ENCODE peak calls at places on chromosomes 6 and 20, in eight cellular contexts. U is left lung; T is AG09319; Y is AG20443; L is stimulated activated CD4-positive, alpha-beta T cell treated with anti-CD3 and anti-CD28 coated beads, Interleukin-1b, Interleukin-23, amount 100 ng/mL, for 48 hours; V is A673; C is MV-4-11; F is glutamatergic neuron. X is an unnamed sample.

GRCh38 chr6:22906091-22906549 is 336.8 kb downstream of the HDGFL1 start:
- DNase-seq in L (no peak), U (no peak), F (no peak), Y (peak), C (no peak), T (no peak), V (peak), X (no peak)

GRCh38 chr6:105553174-105553573 is 150.3 kb upstream of the PREP start:
- DNase-seq in L (no peak), F (no peak), V (no peak), Y (no peak), T (no peak), U (no peak), C (peak), X (no peak)

GRCh38 chr6:119197271-119197670 is 118.8 kb upstream of the FAM184A start:
- DNase-seq in L (no peak), U (no peak), Y (no peak), F (no peak), V (no peak), C (no peak), T (no peak), X (no peak)

GRCh38 chr6:3159805-3160781 is 2.7 kb upstream of the TUBB2A start:
- DNase-seq in C (no peak), F (no peak), U (no peak), T (no peak), L (peak), V (no peak), Y (no peak), X (peak)

GRCh38 chr20:62370115-62370806 is 3.1 kb upstream of the LAMA5 start:
- DNase-seq in L (peak), Y (peak), U (no peak), F (peak), C (no peak), T (no peak), V (no peak), X (peak)

GRCh38 chr6:29762781-29763214 is 39.6 kb downstream of the HLA-F start:
- DNase-seq in F (no peak), C (no peak), L (no peak), T (no peak), U (no peak), Y (peak), V (no peak), X (no peak)

GRCh38 chr20:64101731-64102621 is 5.4 kb downstream of the NPBWR2 start:
- DNase-seq in U (peak), Y (peak), C (no peak), L (peak), V (peak), T (no peak), F (peak), X (peak)

GRCh38 chr6:105646391-105646867 is 243.5 kb upstream of the PREP start:
- DNase-seq in L (peak), C (peak), F (no peak), T (no peak), V (no peak), U (no peak), Y (no peak), X (peak)

GRCh38 chr6:143962644-143962929 is 45.5 kb downstream of the PLAGL1 start:
- DNase-seq in C (no peak), L (no peak), F (no peak), T (peak), U (no peak), Y (peak), V (peak), X (no peak)

GRCh38 chr6:134537146-134537555 is 219.2 kb upstream of the SGK1 start:
- DNase-seq in C (no peak), V (peak), T (peak), F (no peak), U (no peak), L (no peak), Y (peak), X (no peak)

GRCh38 chr6:162251257-162251656 is 476.3 kb downstream of the PRKN start:
- DNase-seq in T (no peak), L (no peak), C (no peak), V (peak), Y (no peak), U (no peak), F (no peak), X (no peak)

GRCh38 chr6:168533428-168533827 is 92.4 kb downstream of the SMOC2 start:
- DNase-seq in T (no peak), Y (no peak), F (no peak), U (no peak), C (no peak), V (no peak), L (no peak), X (no peak)

GRCh38 chr20:23152308-23152892 is 66.3 kb upstream of the CD93 start:
- DNase-seq in F (no peak), T (peak), C (peak), V (no peak), U (peak), L (no peak), Y (peak), X (no peak)

GRCh38 chr6:148874698-148875293 is 128.0 kb downstream of the UST start:
- DNase-seq in F (peak), U (no peak), Y (peak), L (no peak), V (peak), T (no peak), C (no peak), X (no peak)

X was measured in stimulated activated naive CD8-positive, alpha-beta T cell treated with anti-CD3 and anti-CD28 coated beads, Interleukin-15, Interleukin-2, amounts not matched to agents 100 U/mL and 50 U/mL, for 24 hours.